ENCODE peak calls at places on chromosomes 6 and 20, in six cellular contexts. I is SK-N-SH, O is GM12878, D is HepG2, Y is K562, N is Panc1. B is an unnamed sample.

GRCh38 chr6:89035252-89036106 is 45.1 kb upstream of the PNRC1 start:
- DNase-seq in I (no peak), O (no peak), D (peak), Y (peak), N (peak), B (no peak)

GRCh38 chr6:55569638-55570037 is 9.4 kb downstream of the HMGCLL1 start:
- DNase-seq in I (no peak), O (no peak), D (no peak), Y (no peak), N (no peak), B (no peak)

GRCh38 chr6:33583591-33584155 is 3.6 kb upstream of the BAK1 start:
- DNase-seq in I (peak), O (no peak), D (peak), Y (peak), N (no peak), B (no peak)

GRCh38 chr6:69005194-69005593 is 370.1 kb downstream of the ADGRB3 start:
- DNase-seq in I (no peak), O (no peak), D (no peak), Y (no peak), N (no peak), B (no peak)

GRCh38 chr6:25590986-25591385 is 61.0 kb upstream of the SCGN start:
- DNase-seq in I (peak), O (no peak), D (no peak), Y (no peak), N (no peak), B (no peak)

GRCh38 chr20:6008254-6008653 is 45.6 kb downstream of the LRRN4 start:
- DNase-seq in I (no peak), O (no peak), D (peak), Y (no peak), N (no peak), B (no peak)

GRCh38 chr6:167235005-167235404 is 56.1 kb upstream of the UNC93A start:
- DNase-seq in I (peak), O (no peak), D (no peak), Y (no peak), N (no peak), B (no peak)

GRCh38 chr6:168179133-168179532 is 100.1 kb upstream of the FRMD1 start:
- DNase-seq in I (no peak), O (no peak), D (no peak), Y (no peak), N (no peak), B (no peak)

GRCh38 chr20:33791959-33792597 is 19.1 kb upstream of the CHMP4B start:
- DNase-seq in I (peak), O (no peak), D (peak), Y (peak), N (no peak), B (no peak)

GRCh38 chr6:112330071-112330876 is 16.9 kb upstream of the RFPL4B start:
- DNase-seq in I (no peak), O (no peak), D (no peak), Y (no peak), N (no peak), B (no peak)

GRCh38 chr20:36454664-36455427 is 86.5 kb upstream of the MYL9 start:
- DNase-seq in I (no peak), O (no peak), D (peak), Y (no peak), N (no peak), B (no peak)

GRCh38 chr6:17986656-17987575 is 519 bp downstream of the KIF13A start:
- DNase-seq in I (peak), O (no peak), D (peak), Y (peak), N (no peak), B (no peak)

GRCh38 chr20:33272155-33272873 is 10.7 kb upstream of the BPIFB1 start:
- DNase-seq in I (no peak), O (no peak), D (no peak), Y (no peak), N (no peak), B (no peak)

GRCh38 chr6:30060634-30060981 is 457 bp upstream of the POLR1H start:
- DNase-seq in I (no peak), O (no peak), D (no peak), Y (peak), N (no peak), B (no peak)

GRCh38 chr6:35804996-35805736 is at the start of gene LHFPL5:
- DNase-seq in I (peak), O (no peak), D (peak), Y (peak), N (no peak), B (no peak)

GRCh38 chr6:39407446-39407993 is 85.0 kb upstream of the KCNK16 start:
- DNase-seq in I (no peak), O (peak), D (no peak), Y (no peak), N (no peak), B (no peak)

GRCh38 chr6:39409889-39410288 is 87.4 kb upstream of the KCNK16 start:
- DNase-seq in I (no peak), O (no peak), D (no peak), Y (no peak), N (no peak), B (no peak)

GRCh38 chr6:39411001-39411400 is 88.5 kb upstream of the KCNK16 start:
- DNase-seq in I (no peak), O (no peak), D (no peak), Y (no peak), N (no peak), B (no peak)

GRCh38 chr6:39415482-39415881 is 93.0 kb upstream of the KCNK16 start:
- DNase-seq in I (no peak), O (no peak), D (no peak), Y (no peak), N (no peak), B (no peak)

DNA sequence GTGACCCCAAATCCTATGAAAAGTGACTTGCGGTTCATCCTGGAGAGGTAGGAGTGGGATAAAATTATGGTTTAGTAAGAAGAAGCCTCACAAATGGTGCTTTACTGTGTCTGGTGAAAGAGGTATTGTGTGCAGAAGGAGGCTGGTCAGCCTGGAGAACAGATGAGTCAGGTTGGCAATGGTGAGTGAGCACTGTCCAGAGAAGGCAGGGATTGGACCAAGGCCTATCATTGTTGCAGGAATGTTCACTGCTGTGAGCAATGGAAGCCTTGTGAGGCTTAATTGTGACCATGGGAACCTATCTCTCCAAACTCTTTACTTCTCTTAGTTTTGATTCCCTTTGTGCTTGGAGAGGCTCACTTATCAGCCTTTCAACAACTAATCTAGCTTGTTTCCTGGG is 89.0 kb upstream of the KCNK16 start:
- DNase-seq in I (no peak), O (no peak), D (no peak), Y (no peak), N (no peak), B (no peak)
- TF ChIP-seq REST in I (no peak), O (no peak), D (no peak), Y (no peak), N (no peak), B (no peak)

DNA sequence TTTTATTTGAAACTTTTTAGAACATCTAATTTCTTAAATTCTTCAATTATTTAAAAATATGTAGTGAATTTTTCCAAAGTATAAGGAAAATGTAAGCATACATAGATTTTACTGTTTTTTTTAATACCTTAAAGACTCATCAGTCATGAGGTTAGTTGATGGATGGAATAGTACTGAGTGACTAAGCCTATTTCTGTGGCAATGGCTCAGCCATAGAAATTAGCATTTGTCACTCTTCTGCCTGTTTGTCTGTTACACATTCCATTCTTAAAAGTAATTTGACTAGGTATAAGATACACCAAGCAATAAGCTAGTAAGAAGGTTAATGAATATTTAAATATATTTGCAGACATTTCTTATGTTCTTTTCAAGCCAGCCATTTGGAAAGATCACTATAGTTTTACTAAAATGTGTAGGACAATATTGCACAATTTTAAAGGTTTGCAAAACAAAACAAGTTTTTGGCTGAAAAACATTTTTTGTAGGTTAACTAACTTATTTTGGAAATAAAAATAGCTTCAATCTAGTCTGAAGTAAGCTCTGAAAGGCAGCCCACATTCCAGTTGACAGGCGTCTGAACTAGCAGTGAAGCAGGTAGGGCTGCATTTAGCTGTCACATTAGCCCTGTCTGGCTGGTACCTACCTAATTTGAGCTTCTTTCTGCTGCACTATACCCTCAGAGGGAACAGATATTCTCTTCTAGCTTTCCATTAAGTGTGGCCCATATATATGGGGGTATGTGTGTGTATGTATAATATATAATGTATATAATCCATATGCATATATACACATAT is 385.7 kb downstream of the GRIK2 start:
- DNase-seq in I (no peak), O (no peak), D (no peak), Y (no peak), N (peak), B (no peak)
- TF ChIP-seq SIN3A in I (no peak), O (no peak), D (no peak), Y (no peak), N (no peak), B (no peak)

GRCh38 chr20:17226410-17227198 is at the start of gene PCSK2:
- DNase-seq in I (peak), O (no peak), D (no peak), Y (peak), N (no peak), B (no peak)
- TF ChIP-seq REST in I (peak), O (peak), D (peak), Y (no peak), N (peak), B (no peak)

DNA sequence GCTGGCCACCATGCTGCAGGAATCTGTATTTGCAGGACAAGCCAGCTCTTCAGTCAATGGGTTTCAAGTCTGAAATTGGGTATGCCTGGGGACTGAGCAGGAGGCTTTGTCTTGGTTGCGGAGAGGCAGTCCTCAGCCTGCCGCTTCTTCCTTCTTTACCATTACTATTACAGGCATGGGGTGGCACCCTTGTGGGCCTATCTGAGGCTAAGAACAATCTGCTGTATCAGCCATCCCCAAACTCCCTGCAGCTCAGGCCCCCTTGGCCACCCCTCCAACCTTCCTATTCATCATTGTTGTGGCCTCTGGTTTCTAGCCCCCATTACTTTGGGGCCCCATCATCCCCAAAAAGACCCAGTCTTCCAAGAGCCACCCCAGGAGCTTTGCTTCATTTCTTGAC is 289.2 kb upstream of the FOXQ1 start:
- DNase-seq in I (no peak), O (no peak), D (no peak), Y (no peak), N (no peak), B (no peak)
- TF ChIP-seq SIN3A in I (no peak), O (no peak), D (no peak), Y (no peak), N (no peak), B (no peak)

GRCh38 chr6:83853178-83853967 is at the start of gene RIPPLY2:
- DNase-seq in I (peak), O (no peak), D (no peak), Y (no peak), N (no peak), B (no peak)
- TF ChIP-seq REST in I (no peak), O (no peak), D (no peak), Y (no peak), N (no peak), B (no peak)

DNA sequence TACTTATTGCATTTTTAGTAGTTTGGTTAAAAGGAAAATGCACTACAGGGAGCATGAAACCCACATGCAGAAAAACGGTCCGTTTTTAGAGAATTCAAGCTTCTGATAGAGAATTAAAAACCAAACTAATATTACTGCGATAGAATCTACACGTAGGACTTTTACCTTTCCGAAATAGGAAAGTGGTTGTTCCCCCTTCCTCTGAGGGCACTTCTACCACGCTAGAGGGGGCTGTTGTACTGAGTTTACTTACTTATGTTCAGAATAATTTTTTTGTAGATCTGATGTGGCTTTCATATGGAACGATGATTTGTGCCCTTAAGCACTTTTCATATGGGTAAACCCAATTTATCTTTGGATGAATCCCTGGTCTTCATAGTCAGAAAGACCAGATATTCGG is 264.3 kb upstream of the PLN start:
- DNase-seq in I (peak), O (no peak), D (peak), Y (peak), N (no peak), B (peak)
- TF ChIP-seq SIN3A in I (no peak), O (no peak), D (no peak), Y (no peak), N (no peak), B (no peak)

GRCh38 chr6:137081997-137082396 is 37.2 kb upstream of the IL20RA start:
- DNase-seq in I (no peak), O (no peak), D (no peak), Y (no peak), N (no peak), B (no peak)
- TF ChIP-seq REST in I (no peak), O (no peak), D (no peak), Y (no peak), N (no peak), B (no peak)

GRCh38 chr6:130961148-130961547 is 101.9 kb downstream of the EPB41L2 start:
- DNase-seq in I (no peak), O (peak), D (no peak), Y (no peak), N (no peak), B (no peak)
- TF ChIP-seq SIN3A in I (no peak), O (no peak), D (no peak), Y (no peak), N (no peak), B (no peak)